ENCODE peak calls at places on chromosomes 12 and 14, in ten cellular contexts. E is fibroblast of lung, F is mammary epithelial cell, S is mucosa of descending colon, B is cardiac muscle cell, O is right lobe of liver, Q is ascending aorta, N is adipocyte, U is left lung, V is small intestine. Y is an unnamed sample. For H3K4me1, the result is how much of the 10 kb centered on the place peaks cover.

GRCh38 chr14:36818794-36819384 is 157.2 kb downstream of the PAX9 start:
- DNase-seq in E (peak), F (peak), S (no peak), B (peak), O (no peak), Q (no peak), N (peak), U (no peak), V (no peak), Y (no peak)

GRCh38 chr14:75648066-75648838 is 12.4 kb downstream of the ERG28 start:
- DNase-seq in E (peak), F (peak), S (no peak), B (peak), O (peak), Q (no peak), N (peak), U (peak), V (no peak), Y (no peak)

GRCh38 chr12:82993610-82994009 is 306.9 kb downstream of the TMTC2 start:
- DNase-seq in E (no peak), F (no peak), S (no peak), B (no peak), O (no peak), Q (no peak), N (no peak), U (no peak), V (no peak), Y (no peak)

GRCh38 chr14:61553730-61554641 is 141.3 kb upstream of the HIF1A start:
- DNase-seq in E (peak), F (peak), S (no peak), B (no peak), O (peak), Q (no peak), N (peak), U (no peak), V (peak), Y (no peak)

GRCh38 chr14:21902561-21903199 is 229.1 kb upstream of the OR4E1 start:
- DNase-seq in E (no peak), F (peak), S (no peak), B (no peak), O (no peak), Q (no peak), N (no peak), U (no peak), V (peak), Y (no peak)

GRCh38 chr12:11958216-11959091 is 112.3 kb upstream of the BCL2L14 start:
- DNase-seq in E (peak), F (peak), S (no peak), B (no peak), O (no peak), Q (no peak), N (peak), U (no peak), V (no peak), Y (no peak)

GRCh38 chr12:49043856-49044258 is 16.7 kb downstream of the KMT2D start:
- DNase-seq in E (peak), F (peak), S (no peak), B (peak), O (no peak), Q (no peak), N (peak), U (peak), V (peak), Y (peak)

GRCh38 chr14:22898302-22898894 is 15.4 kb downstream of the REM2 start:
- DNase-seq in E (peak), F (peak), S (no peak), B (no peak), O (no peak), Q (no peak), N (peak), U (no peak), V (no peak), Y (no peak)

GRCh38 chr12:18967814-18968213 is 161.7 kb upstream of the PLEKHA5 start:
- DNase-seq in E (peak), F (peak), S (no peak), B (no peak), O (no peak), Q (no peak), N (no peak), U (peak), V (no peak), Y (no peak)

GRCh38 chr14:33435911-33436310 is 497.2 kb downstream of the NPAS3 start:
- DNase-seq in E (peak), F (peak), S (no peak), B (no peak), O (no peak), Q (no peak), N (peak), U (no peak), V (no peak), Y (no peak)

GRCh38 chr14:85531141-85531593 is 1.2 kb downstream of the FLRT2 start:
- DNase-seq in E (peak), F (peak), S (peak), B (peak), O (peak), Q (no peak), N (peak), U (peak), V (no peak), Y (no peak)

GRCh38 chr12:27081668-27082091 is 698 bp downstream of the C12orf71 start:
- DNase-seq in E (no peak), F (peak), S (no peak), B (no peak), O (no peak), Q (no peak), N (no peak), U (no peak), V (no peak), Y (no peak)

GRCh38 chr14:60266021-60266937 is 17.3 kb downstream of the PPM1A start:
- DNase-seq in E (no peak), F (peak), S (no peak), B (no peak), O (no peak), Q (no peak), N (no peak), U (no peak), V (peak), Y (no peak)

GRCh38 chr14:24051162-24051788 is 534 bp upstream of the CARMIL3 start:
- DNase-seq in E (no peak), F (no peak), S (no peak), B (peak), O (peak), Q (no peak), N (no peak), U (peak), V (no peak), Y (peak)

GRCh38 chr12:114726092-114726710 is 42.2 kb upstream of the TBX3 start:
- DNase-seq in E (no peak), F (no peak), S (no peak), B (peak), O (no peak), Q (no peak), N (no peak), U (no peak), V (peak), Y (no peak)

GRCh38 chr14:93759781-93760307 is 28.4 kb downstream of the PRIMA1 start:
- DNase-seq in E (no peak), F (no peak), S (no peak), B (peak), O (peak), Q (no peak), N (no peak), U (no peak), V (no peak), Y (peak)

GRCh38 chr12:132789099-132789471 is 27.5 kb upstream of the ANKLE2 start:
- DNase-seq in E (no peak), F (no peak), S (no peak), B (no peak), O (no peak), Q (no peak), N (no peak), U (no peak), V (no peak), Y (no peak)

GRCh38 chr12:53591301-53592206 is 34.6 kb downstream of the ATF7 start:
- DNase-seq in E (no peak), F (no peak), S (no peak), B (peak), O (no peak), Q (no peak), N (no peak), U (no peak), V (no peak), Y (no peak)

GRCh38 chr12:126668538-126668937 is 1598.4 kb upstream of the TMEM132C start:
- DNase-seq in E (peak), F (peak), S (no peak), B (no peak), O (no peak), Q (no peak), N (peak), U (no peak), V (no peak), Y (no peak)

GRCh38 chr14:67532998-67533753 is at the start of gene PLEKHH1:
- DNase-seq in E (peak), F (peak), S (peak), B (peak), O (peak), Q (no peak), N (peak), U (peak), V (peak), Y (peak)

GRCh38 chr14:67961676-67962075 is 142.1 kb downstream of the RAD51B start:
- DNase-seq in E (no peak), F (no peak), S (no peak), B (no peak), O (no peak), Q (no peak), N (no peak), U (no peak), V (no peak), Y (no peak)

GRCh38 chr14:72617391-72618011 is 276.4 kb downstream of the DPF3 start:
- DNase-seq in E (peak), F (peak), S (no peak), B (peak), O (no peak), Q (no peak), N (peak), U (no peak), V (no peak), Y (no peak)

GRCh38 chr14:52075371-52075770 is 6.5 kb upstream of the NID2 start:
- DNase-seq in E (no peak), F (no peak), S (no peak), B (no peak), O (no peak), Q (no peak), N (no peak), U (no peak), V (no peak), Y (no peak)

GRCh38 chr12:106142591-106143261 is 4.0 kb upstream of the NUAK1 start:
- DNase-seq in E (no peak), F (no peak), S (no peak), B (peak), O (no peak), Q (no peak), N (no peak), U (no peak), V (no peak), Y (no peak)

GRCh38 chr14:100581228-100582145 is 5.7 kb downstream of the BEGAIN start:
- DNase-seq in E (no peak), F (no peak), S (peak), B (no peak), O (no peak), Q (no peak), N (no peak), U (no peak), V (no peak), Y (no peak)

GRCh38 chr12:108326254-108326750 is 12.8 kb downstream of the CMKLR1 start:
- DNase-seq in E (no peak), F (no peak), S (no peak), B (no peak), O (no peak), Q (no peak), N (no peak), U (no peak), V (no peak), Y (no peak)

GRCh38 chr12:113048716-113049127 is 7.8 kb upstream of the DTX1 start:
- DNase-seq in E (peak), F (peak), S (no peak), B (peak), O (no peak), Q (no peak), N (peak), U (no peak), V (peak), Y (peak)

GRCh38 chr14:26415618-26416123 is 182.2 kb downstream of the NOVA1 start:
- DNase-seq in E (peak), F (no peak), S (peak), B (no peak), O (peak), Q (no peak), N (no peak), U (no peak), V (no peak), Y (peak)

GRCh38 chr12:130451001-130451930 is 113.6 kb downstream of the PIWIL1 start:
- DNase-seq in E (no peak), F (no peak), S (no peak), B (no peak), O (no peak), Q (no peak), N (no peak), U (no peak), V (no peak), Y (no peak)

GRCh38 chr14:91154851-91155625 is 41.2 kb downstream of the DGLUCY start:
- DNase-seq in E (peak), F (peak), S (peak), B (peak), O (no peak), Q (no peak), N (no peak), U (no peak), V (peak), Y (peak)

GRCh38 chr14:103002578-103003350 is 54.6 kb downstream of the CDC42BPB start:
- DNase-seq in E (no peak), F (no peak), S (no peak), B (no peak), O (no peak), Q (no peak), N (no peak), U (peak), V (no peak), Y (no peak)

GRCh38 chr14:34081576-34082136 is 130.8 kb upstream of the EGLN3 start:
- DNase-seq in E (peak), F (peak), S (no peak), B (no peak), O (no peak), Q (no peak), N (peak), U (no peak), V (peak), Y (no peak)

GRCh38 chr12:116631619-116632018 is 72.4 kb downstream of the MAP1LC3B2 start:
- DNase-seq in E (no peak), F (peak), S (no peak), B (no peak), O (no peak), Q (no peak), N (no peak), U (no peak), V (no peak), Y (no peak)

GRCh38 chr12:116635487-116635886 is 76.3 kb downstream of the MAP1LC3B2 start:
- DNase-seq in E (no peak), F (no peak), S (no peak), B (no peak), O (no peak), Q (no peak), N (no peak), U (no peak), V (no peak), Y (peak)

GRCh38 chr12:116636636-116637519 is 77.7 kb downstream of the MAP1LC3B2 start:
- DNase-seq in E (no peak), F (no peak), S (no peak), B (no peak), O (no peak), Q (no peak), N (no peak), U (no peak), V (peak), Y (no peak)

GRCh38 chr12:116630762-116631161 is 71.6 kb downstream of the MAP1LC3B2 start:
- DNase-seq in E (no peak), F (no peak), S (no peak), B (no peak), O (no peak), Q (no peak), N (no peak), U (no peak), V (no peak), Y (peak)

GRCh38 chr12:116633515-116633914 is 74.3 kb downstream of the MAP1LC3B2 start:
- DNase-seq in E (no peak), F (no peak), S (no peak), B (no peak), O (no peak), Q (no peak), N (no peak), U (no peak), V (peak), Y (no peak)
- H3K4me1 ChIP-seq in E (under half), F (under half), S (under half), B (under half), O (under half), Q (under half), N (under half), U (under half), V (under half), Y (under half)

GRCh38 chr12:56678852-56679251 is 9.2 kb downstream of the PTGES3 start:
- DNase-seq in E (no peak), F (no peak), S (peak), B (no peak), O (no peak), Q (no peak), N (no peak), U (peak), V (no peak), Y (no peak)

GRCh38 chr12:56679834-56680575 is 8.1 kb downstream of the PTGES3 start:
- DNase-seq in E (no peak), F (no peak), S (peak), B (no peak), O (peak), Q (no peak), N (no peak), U (peak), V (no peak), Y (no peak)

GRCh38 chr12:56684745-56685369 is 3.2 kb downstream of the PTGES3 start:
- DNase-seq in E (no peak), F (no peak), S (peak), B (no peak), O (peak), Q (no peak), N (no peak), U (peak), V (peak), Y (no peak)

GRCh38 chr12:56677680-56678079 is 10.4 kb downstream of the PTGES3 start:
- DNase-seq in E (no peak), F (no peak), S (no peak), B (no peak), O (no peak), Q (no peak), N (no peak), U (no peak), V (no peak), Y (no peak)

DNA sequence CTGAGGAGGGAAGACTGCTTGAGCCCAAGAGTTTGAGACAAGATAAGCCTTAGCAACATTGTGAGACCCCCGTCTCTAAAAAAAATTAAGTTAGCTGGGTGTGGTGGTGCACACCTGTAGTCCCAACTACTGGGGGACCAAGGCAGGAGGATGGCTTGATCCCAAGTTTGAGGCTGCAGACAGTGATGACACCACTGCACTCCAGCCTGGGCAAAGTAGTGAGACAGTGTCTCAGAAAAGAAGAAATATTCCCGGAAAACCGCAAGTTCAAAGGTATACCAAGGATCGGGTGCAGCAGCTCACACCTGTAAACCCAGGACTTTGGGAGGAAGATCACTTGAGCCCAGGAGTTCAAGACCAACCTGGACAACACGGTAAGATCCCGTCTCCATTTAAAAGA is 5.8 kb downstream of the PTGES3 start:
- DNase-seq in E (no peak), F (no peak), S (no peak), B (no peak), O (peak), Q (no peak), N (no peak), U (peak), V (no peak), Y (no peak)
- H3K4me1 ChIP-seq in E (under half), F (under half), S (half or more), B (under half), O (under half), Q (under half), N (under half), U (under half), V (under half), Y (half or more)

DNA sequence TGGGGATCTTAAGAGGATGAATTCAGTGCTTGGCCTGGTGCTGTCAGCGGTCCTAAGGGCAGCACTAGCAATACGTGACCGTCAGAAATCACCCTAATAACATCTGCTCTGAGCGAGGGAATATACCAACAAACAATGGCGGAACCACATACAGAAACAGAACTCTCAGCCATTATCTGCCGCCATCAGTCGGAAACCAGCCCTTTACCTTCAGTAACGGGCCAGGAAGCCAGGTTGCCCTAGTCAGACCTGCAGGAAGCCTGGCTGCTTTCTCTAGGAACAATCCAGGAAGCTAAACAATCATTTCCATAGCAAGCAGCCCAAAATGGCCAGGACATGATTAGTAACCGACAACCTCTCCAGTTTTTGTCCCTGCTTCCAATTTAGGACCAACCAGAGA is 5.6 kb downstream of the CDCA4 start:
- DNase-seq in E (no peak), F (no peak), S (no peak), B (no peak), O (no peak), Q (no peak), N (no peak), U (no peak), V (no peak), Y (no peak)
- H3K4me1 ChIP-seq in E (under half), F (half or more), S (under half), B (half or more), O (under half), Q (under half), N (under half), U (under half), V (under half), Y (under half)

DNA sequence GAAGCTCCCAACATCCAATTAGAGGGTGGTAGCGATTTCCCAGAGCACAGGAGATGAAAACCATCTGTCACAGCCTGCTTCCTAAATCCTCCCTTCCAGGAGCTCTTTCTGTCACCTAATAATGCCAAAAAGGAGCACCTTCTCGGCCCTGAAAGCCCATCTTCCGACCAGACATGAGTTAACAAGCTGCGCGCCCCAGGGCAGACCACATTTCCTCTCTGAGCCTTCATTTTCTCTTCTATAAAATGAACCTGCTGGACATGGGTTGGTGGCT is 45.4 kb upstream of the VASH1 start:
- DNase-seq in E (no peak), F (no peak), S (no peak), B (no peak), O (no peak), Q (no peak), N (no peak), U (no peak), V (no peak), Y (no peak)
- H3K4me1 ChIP-seq in E (under half), F (under half), S (under half), B (under half), O (under half), Q (under half), N (under half), U (under half), V (under half), Y (under half)

Y was measured in transverse colon.